ENCODE peak calls at places on chromosomes 4 and X, in nine cellular contexts. Q, E, C, S, T, Y, Z, N and B are unnamed samples.

GRCh38 chr4:41814565-41814964 is 66.0 kb upstream of the PHOX2B start:
- DNase-seq in N (peak; percentile 57), S (no peak), C (no peak), Q (no peak), T (peak; percentile 49), Z (peak; percentile 11), Y (no peak), E (no peak), B (no peak)

GRCh38 chr4:39104255-39104654 is 42.2 kb downstream of the KLHL5 start:
- DNase-seq in S (no peak), Y (no peak), N (no peak), T (no peak), Q (no peak), C (no peak), E (no peak), Z (no peak), B (no peak)

GRCh38 chr4:4333265-4333706 is 43.2 kb downstream of the ZBTB49 start:
- DNase-seq in T (peak; percentile 66), Y (no peak), S (no peak), N (peak; percentile 33), Q (peak; percentile 57), Z (peak; percentile 48), C (no peak), E (no peak), B (no peak)

GRCh38 chrX:29229802-29230201 is 642.6 kb downstream of the IL1RAPL1 start:
- DNase-seq in C (no peak), E (no peak), S (no peak), Q (no peak), N (no peak), T (no peak), Z (no peak), Y (no peak), B (no peak)

GRCh38 chr4:110155632-110156031 is 42.8 kb downstream of the ELOVL6 start:
- DNase-seq in E (no peak), Z (no peak), T (no peak), Q (no peak), C (no peak), N (no peak), S (no peak), Y (no peak), B (no peak)

GRCh38 chr4:13920901-13921300 is 293.4 kb upstream of the BOD1L1 start:
- DNase-seq in Y (no peak), C (no peak), N (peak; percentile 73), T (no peak), S (no peak), Z (no peak), Q (no peak), E (no peak), B (no peak)

GRCh38 chr4:177064724-177065394 is 244.8 kb upstream of the NEIL3 start:
- DNase-seq in E (no peak), T (no peak), N (no peak), Z (no peak), C (no peak), Y (no peak), S (no peak), Q (no peak), B (no peak)

GRCh38 chr4:102878901-102879300 is 10.1 kb downstream of the CISD2 start:
- DNase-seq in E (no peak), C (no peak), T (no peak), Z (no peak), S (no peak), Y (no peak), N (no peak), Q (no peak), B (no peak)

GRCh38 chrX:20267924-20268701 is 1.4 kb upstream of the RPS6KA3 start:
- DNase-seq in Q (peak; percentile 68), S (no peak), Z (peak; percentile 58), T (peak; percentile 37), E (no peak), N (peak; percentile 49), C (peak; percentile 1), Y (peak; percentile 66), B (no peak)

GRCh38 chr4:1991596-1992434 is 17.0 kb downstream of the NELFA start:
- DNase-seq in S (no peak), Z (no peak), C (no peak), Q (no peak), Y (no peak), N (no peak), T (peak; percentile 15), E (no peak), B (no peak)

DNA sequence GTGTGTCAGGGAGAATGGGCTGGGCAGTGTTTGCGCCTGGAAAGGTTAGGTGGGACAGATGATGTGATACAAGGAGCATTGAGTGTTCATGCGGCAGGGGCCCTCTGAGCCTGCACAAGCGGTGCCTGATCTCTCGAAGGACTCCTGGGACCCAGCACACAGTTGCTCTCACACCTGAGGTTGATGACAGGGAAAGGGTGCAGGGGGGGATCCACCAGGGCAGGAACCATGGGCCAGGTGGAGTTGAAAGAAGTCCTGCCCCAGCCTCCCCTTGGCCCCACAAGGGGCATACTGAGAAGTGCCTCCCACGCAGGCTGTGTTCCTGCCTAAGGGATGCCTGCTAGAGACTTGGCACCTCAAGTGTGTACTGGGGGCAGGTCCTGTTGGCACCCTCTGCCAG is 33.1 kb downstream of the TKTL1 start:
- DNase-seq in E (no peak), Y (no peak), Z (no peak), C (no peak), S (no peak), Q (no peak), N (no peak), T (no peak), B (no peak)
- H3K9me3 ChIP-seq in E (no peaks in the 10 kb centered on the region), Y (no peaks in the 10 kb centered on the region), Z (no peaks in the 10 kb centered on the region), C (no peaks in the 10 kb centered on the region), S (no peaks in the 10 kb centered on the region), Q (no peaks in the 10 kb centered on the region), N (no peaks in the 10 kb centered on the region), T (no peaks in the 10 kb centered on the region), B (no peaks in the 10 kb centered on the region)

GRCh38 chrX:103101280-103102042 is 8.5 kb upstream of the NXF3 start:
- DNase-seq in Z (no peak), C (no peak), E (no peak), N (no peak), Q (no peak), T (peak; percentile 85), Y (no peak), S (no peak), B (no peak)

GRCh38 chrX:103098488-103098887 is 5.5 kb upstream of the NXF3 start:
- DNase-seq in E (no peak), T (no peak), C (no peak), Q (no peak), N (no peak), Y (no peak), Z (no peak), S (no peak), B (no peak)

GRCh38 chrX:103100484-103100883 is 7.5 kb upstream of the NXF3 start:
- DNase-seq in T (no peak), Z (no peak), N (no peak), Q (no peak), Y (no peak), S (no peak), E (no peak), C (no peak), B (no peak)

GRCh38 chrX:103099706-103100105 is 6.8 kb upstream of the NXF3 start:
- DNase-seq in S (no peak), T (no peak), Y (no peak), Q (no peak), E (no peak), N (no peak), Z (no peak), C (no peak), B (no peak)
- H3K27ac ChIP-seq in S (no peak overlapping the region), T (no peak overlapping the region), Y (no peak overlapping the region), Q (no peak overlapping the region), E (no peak overlapping the region), N (no peak overlapping the region), Z (no peak overlapping the region), C (no peak overlapping the region), B (no peak overlapping the region)

GRCh38 chr4:11730545-11730944 is 301.9 kb upstream of the HS3ST1 start:
- DNase-seq in T (no peak), N (no peak), C (no peak), Z (no peak), Q (no peak), S (no peak), E (no peak), Y (no peak), B (no peak)

GRCh38 chr4:11724731-11725130 is 296.0 kb upstream of the HS3ST1 start:
- DNase-seq in E (no peak), T (no peak), Q (no peak), S (no peak), C (no peak), N (no peak), Y (no peak), Z (no peak), B (no peak)

GRCh38 chr4:11729548-11729947 is 300.9 kb upstream of the HS3ST1 start:
- DNase-seq in Z (no peak), Y (no peak), S (no peak), C (no peak), E (no peak), N (peak; percentile 31), Q (no peak), T (no peak), B (no peak)

GRCh38 chr4:11732155-11732554 is 303.5 kb upstream of the HS3ST1 start:
- DNase-seq in Q (no peak), C (no peak), Y (no peak), T (no peak), E (no peak), S (no peak), Z (no peak), N (no peak), B (no peak)

DNA sequence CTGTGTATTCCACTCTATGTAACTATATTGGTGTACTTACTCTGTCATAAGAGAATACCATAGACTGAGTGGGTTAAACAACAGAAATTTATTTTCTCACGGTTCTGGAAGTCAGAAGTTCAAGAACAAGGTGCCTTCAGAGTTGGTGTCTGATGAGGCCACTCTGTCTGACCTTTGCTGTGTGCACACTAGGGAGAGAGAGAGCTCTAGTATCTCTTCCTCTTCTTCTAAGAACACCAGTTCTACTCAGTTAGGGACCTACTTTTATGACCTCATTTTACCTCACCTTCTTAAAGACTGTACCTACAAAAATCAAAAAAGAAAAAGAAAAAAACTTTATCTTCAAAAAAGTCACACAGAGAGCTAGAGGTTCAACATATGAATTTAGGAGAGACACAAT is 299.5 kb upstream of the HS3ST1 start:
- DNase-seq in C (no peak), S (no peak), E (no peak), Y (no peak), N (no peak), Q (no peak), Z (no peak), T (no peak), B (no peak)
- H3K9me3 ChIP-seq in C (no peaks in the 10 kb centered on the region), S (no peaks in the 10 kb centered on the region), E (no peaks in the 10 kb centered on the region), Y (no peaks in the 10 kb centered on the region), N (no peaks in the 10 kb centered on the region), Q (no peaks in the 10 kb centered on the region), Z (no peaks in the 10 kb centered on the region), T (no peaks in the 10 kb centered on the region), B (no peaks in the 10 kb centered on the region)

GRCh38 chrX:136246201-136246600 is 5.0 kb downstream of the MAP7D3 start:
- DNase-seq in Q (no peak), N (no peak), Z (no peak), E (no peak), T (no peak), S (no peak), Y (no peak), C (no peak), B (no peak)

GRCh38 chrX:136255543-136255942 is 4.3 kb upstream of the MAP7D3 start:
- DNase-seq in T (peak; percentile 22), S (no peak), E (no peak), Y (no peak), Z (no peak), Q (no peak), C (no peak), N (no peak), B (no peak)

GRCh38 chrX:136251042-136251991 is at the start of gene MAP7D3:
- DNase-seq in S (peak; percentile 71), T (peak; percentile 70), Q (peak; percentile 80), Z (peak; percentile 71), E (peak; percentile 67), Y (peak; percentile 70), N (peak; percentile 78), C (no peak), B (no peak)

GRCh38 chrX:136250191-136251041 is 784 bp downstream of the MAP7D3 start:
- DNase-seq in Y (no peak), Z (no peak), Q (no peak), C (no peak), N (peak; percentile 10), S (peak; percentile 4), E (peak; percentile 6), T (peak; percentile 23), B (no peak)
- H3K27ac ChIP-seq in Y (peak overlapping the region; percentile 77), Z (no peak overlapping the region), Q (peak overlapping the region; percentile 78), C (peak overlapping the region; percentile 85), N (no peak overlapping the region), S (peak overlapping the region; percentile 23), E (peak overlapping the region; percentile 46), T (peak overlapping the region; percentile 74), B (peak overlapping the region; percentile 88)